ENCODE peak calls at places on chromosomes 2 and 18, in four cellular contexts. One of them, this sample, is unnamed.

GRCh38 chr2:172995323-172996244 is 80.1 kb upstream of the MAP3K20 start:
- DNase-seq in adipocyte: peak; percentile 92
- DNase-seq in psoas muscle: peak; percentile 19
- DNase-seq in HFF-Myc: peak; percentile 70
- DNase-seq in this sample: peak; percentile 33

GRCh38 chr2:26235089-26235488 is 9.3 kb downstream of the HADHA start:
- DNase-seq in adipocyte: no peak
- DNase-seq in psoas muscle: no peak
- DNase-seq in HFF-Myc: no peak
- DNase-seq in this sample: no peak

GRCh38 chr2:236162804-236163482 is 5.2 kb downstream of the GBX2 start:
- DNase-seq in adipocyte: no peak
- DNase-seq in psoas muscle: no peak
- DNase-seq in HFF-Myc: no peak
- DNase-seq in this sample: no peak

GRCh38 chr18:46484971-46485370 is 172.0 kb downstream of the LOXHD1 start:
- DNase-seq in adipocyte: no peak
- DNase-seq in psoas muscle: no peak
- DNase-seq in HFF-Myc: no peak
- DNase-seq in this sample: no peak

GRCh38 chr2:176094307-176094706 is 1.8 kb downstream of the HOXD13 start:
- DNase-seq in adipocyte: no peak
- DNase-seq in psoas muscle: no peak
- DNase-seq in HFF-Myc: no peak
- DNase-seq in this sample: no peak

GRCh38 chr18:48800877-48801727 is 149.7 kb downstream of the SMAD7 start:
- DNase-seq in adipocyte: no peak
- DNase-seq in psoas muscle: no peak
- DNase-seq in HFF-Myc: no peak
- DNase-seq in this sample: no peak

GRCh38 chr2:216170362-216170761 is 61.2 kb downstream of the XRCC5 start:
- DNase-seq in adipocyte: no peak
- DNase-seq in psoas muscle: no peak
- DNase-seq in HFF-Myc: no peak
- DNase-seq in this sample: no peak

GRCh38 chr2:192500550-192501200 is 305.9 kb upstream of the TMEFF2 start:
- DNase-seq in adipocyte: peak; percentile 89
- DNase-seq in psoas muscle: no peak
- DNase-seq in HFF-Myc: no peak
- DNase-seq in this sample: no peak

GRCh38 chr18:63105636-63106316 is 213.8 kb downstream of the BCL2 start:
- DNase-seq in adipocyte: no peak
- DNase-seq in psoas muscle: no peak
- DNase-seq in HFF-Myc: no peak
- DNase-seq in this sample: no peak

GRCh38 chr2:20015482-20016083 is 3.1 kb upstream of the MATN3 start:
- DNase-seq in adipocyte: peak; percentile 86
- DNase-seq in psoas muscle: no peak
- DNase-seq in HFF-Myc: peak; percentile 36
- DNase-seq in this sample: no peak

GRCh38 chr2:61978522-61978921 is 73.0 kb downstream of the COMMD1 start:
- DNase-seq in adipocyte: no peak
- DNase-seq in psoas muscle: no peak
- DNase-seq in HFF-Myc: no peak
- DNase-seq in this sample: no peak

GRCh38 chr18:22170421-22171262 is 1.3 kb downstream of the GATA6 start:
- DNase-seq in adipocyte: peak; percentile 86
- DNase-seq in psoas muscle: peak; percentile 49
- DNase-seq in HFF-Myc: no peak
- DNase-seq in this sample: peak; percentile 65

GRCh38 chr2:181396575-181397062 is 60.6 kb upstream of the ITGA4 start:
- DNase-seq in adipocyte: peak; percentile 54
- DNase-seq in psoas muscle: no peak
- DNase-seq in HFF-Myc: peak; percentile 73
- DNase-seq in this sample: no peak

GRCh38 chr18:77082316-77082715 is 50.3 kb downstream of the MBP start:
- DNase-seq in adipocyte: no peak
- DNase-seq in psoas muscle: no peak
- DNase-seq in HFF-Myc: no peak
- DNase-seq in this sample: no peak

GRCh38 chr2:11788725-11789124 is 42.3 kb downstream of the LPIN1 start:
- DNase-seq in adipocyte: no peak
- DNase-seq in psoas muscle: no peak
- DNase-seq in HFF-Myc: no peak
- DNase-seq in this sample: no peak

GRCh38 chr2:74915743-74916142 is 42.7 kb upstream of the POLE4 start:
- DNase-seq in adipocyte: no peak
- DNase-seq in psoas muscle: no peak
- DNase-seq in HFF-Myc: no peak
- DNase-seq in this sample: no peak

GRCh38 chr2:147845608-147846002 is 776 bp downstream of the ACVR2A start:
- DNase-seq in adipocyte: peak; percentile 44
- DNase-seq in psoas muscle: no peak
- DNase-seq in HFF-Myc: no peak
- DNase-seq in this sample: no peak

GRCh38 chr2:240461471-240462072 is 26.1 kb downstream of the GPC1 start:
- DNase-seq in adipocyte: no peak
- DNase-seq in psoas muscle: no peak
- DNase-seq in HFF-Myc: no peak
- DNase-seq in this sample: peak; percentile 28

GRCh38 chr2:14881663-14882327 is 249.3 kb downstream of the LRATD1 start:
- DNase-seq in adipocyte: no peak
- DNase-seq in psoas muscle: no peak
- DNase-seq in HFF-Myc: no peak
- DNase-seq in this sample: no peak

GRCh38 chr2:170690671-170691070 is 24.5 kb upstream of the SP5 start:
- DNase-seq in adipocyte: no peak
- DNase-seq in psoas muscle: no peak
- DNase-seq in HFF-Myc: no peak
- DNase-seq in this sample: no peak

GRCh38 chr2:64401501-64401880 is 52.5 kb upstream of the LGALSL start:
- DNase-seq in adipocyte: no peak
- DNase-seq in psoas muscle: no peak
- DNase-seq in HFF-Myc: no peak
- DNase-seq in this sample: no peak

GRCh38 chr2:67674668-67675067 is 277.5 kb downstream of the ETAA1 start:
- DNase-seq in adipocyte: no peak
- DNase-seq in psoas muscle: no peak
- DNase-seq in HFF-Myc: no peak
- DNase-seq in this sample: no peak

GRCh38 chr2:135585586-135585985 is 54.3 kb downstream of the R3HDM1 start:
- DNase-seq in adipocyte: peak; percentile 25
- DNase-seq in psoas muscle: no peak
- DNase-seq in HFF-Myc: no peak
- DNase-seq in this sample: no peak

GRCh38 chr2:207434288-207434687 is 95.5 kb upstream of the CREB1 start:
- DNase-seq in adipocyte: no peak
- DNase-seq in psoas muscle: no peak
- DNase-seq in HFF-Myc: no peak
- DNase-seq in this sample: no peak

GRCh38 chr2:171230176-171230575 is 69.5 kb upstream of the TLK1 start:
- DNase-seq in adipocyte: no peak
- DNase-seq in psoas muscle: no peak
- DNase-seq in HFF-Myc: no peak
- DNase-seq in this sample: no peak

DNA sequence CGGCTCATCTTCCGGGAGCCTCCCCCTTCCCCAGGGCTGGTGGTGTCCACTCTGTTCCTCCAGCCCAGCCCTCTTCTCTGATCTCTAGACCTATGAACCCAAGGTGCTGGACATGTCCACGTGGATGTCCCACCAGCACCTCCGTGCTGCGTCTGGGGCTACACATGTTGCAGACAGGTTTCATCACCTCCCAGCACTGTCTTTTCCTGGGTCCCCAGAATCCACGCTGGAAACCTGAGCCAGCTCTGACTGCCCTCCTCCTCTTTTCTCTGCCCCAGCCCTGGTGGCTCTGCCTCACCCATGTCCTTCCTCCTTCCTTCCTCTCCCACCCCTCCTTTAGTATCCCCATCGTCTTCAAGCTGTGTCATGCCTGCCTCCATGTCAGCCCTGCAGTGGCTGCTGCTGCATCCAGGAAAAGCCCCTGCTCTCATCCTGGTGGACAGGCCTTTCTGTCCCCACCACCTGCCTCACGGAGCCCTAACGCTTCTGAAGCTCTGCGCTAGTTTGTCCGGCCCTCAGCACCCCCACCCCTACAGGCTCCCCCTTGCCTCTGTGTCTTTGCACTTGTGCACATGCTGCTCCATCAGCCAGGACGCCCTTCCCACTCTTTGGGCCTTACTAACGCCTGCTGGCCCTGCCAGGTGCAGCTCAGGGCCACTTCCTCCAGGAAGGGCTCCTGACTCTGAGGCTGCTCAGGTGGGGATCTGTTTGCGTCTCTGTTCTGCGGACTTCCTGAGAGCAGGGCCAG is 105.9 kb downstream of the DYSF start:
- DNase-seq in adipocyte: no peak
- DNase-seq in psoas muscle: no peak
- DNase-seq in HFF-Myc: no peak
- DNase-seq in this sample: no peak
- H3K4me3 ChIP-seq in adipocyte: no peak overlapping the region
- H3K4me3 ChIP-seq in psoas muscle: no peak overlapping the region
- H3K4me3 ChIP-seq in HFF-Myc: no peak overlapping the region
- H3K4me3 ChIP-seq in this sample: no peak overlapping the region

GRCh38 chr2:46074501-46074900 is 222.7 kb upstream of the EPAS1 start:
- DNase-seq in adipocyte: no peak
- DNase-seq in psoas muscle: no peak
- DNase-seq in HFF-Myc: no peak
- DNase-seq in this sample: no peak
- H3K4me3 ChIP-seq in adipocyte: no peak overlapping the region
- H3K4me3 ChIP-seq in psoas muscle: no peak overlapping the region
- H3K4me3 ChIP-seq in HFF-Myc: no peak overlapping the region
- H3K4me3 ChIP-seq in this sample: no peak overlapping the region

DNA sequence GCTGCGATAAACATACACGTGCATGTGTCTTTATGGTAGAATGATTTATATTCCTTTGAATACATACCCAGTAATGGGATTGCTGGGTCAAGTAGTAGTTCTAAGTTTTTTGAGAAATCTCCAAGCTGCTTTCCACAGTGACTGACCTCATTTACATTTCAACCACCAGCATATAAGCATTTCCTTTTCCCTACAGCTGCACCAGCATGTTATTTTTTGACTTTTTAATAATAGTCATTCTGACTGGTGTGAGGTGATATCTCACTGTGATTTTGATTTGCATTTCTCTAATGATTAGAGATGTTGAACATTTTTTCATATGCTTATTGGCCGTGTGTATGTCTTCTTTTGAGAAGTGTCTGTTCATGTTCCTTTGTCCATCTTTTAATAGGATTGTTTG is 22.8 kb downstream of the GALNT1 start:
- DNase-seq in adipocyte: no peak
- DNase-seq in psoas muscle: no peak
- DNase-seq in HFF-Myc: no peak
- DNase-seq in this sample: no peak
- H3K4me3 ChIP-seq in adipocyte: no peak overlapping the region
- H3K4me3 ChIP-seq in psoas muscle: no peak overlapping the region
- H3K4me3 ChIP-seq in HFF-Myc: no peak overlapping the region
- H3K4me3 ChIP-seq in this sample: no peak overlapping the region

DNA sequence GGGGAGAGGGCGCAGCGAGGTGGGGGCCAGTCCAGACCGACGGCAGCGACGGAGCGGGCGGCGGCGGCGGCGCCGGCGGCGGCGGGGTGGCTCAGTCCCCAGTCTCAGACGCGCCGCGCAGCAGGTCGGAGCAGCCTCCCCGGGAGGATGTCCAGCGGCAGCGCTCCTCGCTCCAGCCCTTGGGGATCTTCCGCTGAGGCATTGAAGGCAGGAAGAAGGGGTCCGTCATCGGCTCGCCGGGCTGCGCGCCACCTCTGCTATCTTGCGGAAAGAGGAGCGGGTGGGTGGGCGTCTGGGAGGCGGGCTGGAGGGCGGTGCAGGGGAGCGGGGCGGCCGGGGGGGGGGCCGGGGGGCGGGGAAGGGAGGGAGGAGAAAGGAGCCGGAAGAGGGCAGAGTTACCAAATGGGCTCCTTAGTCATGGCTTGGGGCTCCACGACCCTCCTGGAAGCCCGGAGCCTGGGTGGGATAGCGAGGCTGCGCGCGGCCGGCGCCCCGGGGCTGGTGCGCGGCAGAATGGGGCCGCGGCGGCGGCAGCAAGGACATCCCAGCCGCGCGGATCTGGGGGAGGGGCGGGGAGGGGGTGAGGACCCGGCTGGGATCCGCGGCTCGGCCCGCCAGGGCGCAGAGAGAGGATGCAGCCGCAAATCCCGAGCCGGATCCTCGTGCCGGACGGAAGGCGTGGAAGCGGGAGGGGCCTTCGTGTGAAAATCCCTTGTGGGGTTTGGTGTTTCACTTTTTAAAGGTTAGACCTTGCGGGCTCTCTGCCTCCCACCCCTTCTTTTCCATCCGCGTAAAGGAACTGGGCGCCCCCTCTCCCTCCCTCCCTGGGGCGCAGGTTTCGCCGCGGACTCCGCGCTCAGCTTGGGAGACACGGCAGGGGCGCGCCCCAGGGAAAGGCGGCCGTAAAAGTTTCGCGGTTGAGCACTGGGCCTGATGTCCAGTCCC is at the start of gene NETO1:
- DNase-seq in adipocyte: peak; percentile 64
- DNase-seq in psoas muscle: no peak
- DNase-seq in HFF-Myc: no peak
- DNase-seq in this sample: no peak
- H3K4me3 ChIP-seq in adipocyte: no peak within 1 kb of the TSS
- H3K4me3 ChIP-seq in psoas muscle: peak within 1 kb of the TSS; percentile 28
- H3K4me3 ChIP-seq in HFF-Myc: peak within 1 kb of the TSS; percentile 58
- H3K4me3 ChIP-seq in this sample: no peak within 1 kb of the TSS

DNA sequence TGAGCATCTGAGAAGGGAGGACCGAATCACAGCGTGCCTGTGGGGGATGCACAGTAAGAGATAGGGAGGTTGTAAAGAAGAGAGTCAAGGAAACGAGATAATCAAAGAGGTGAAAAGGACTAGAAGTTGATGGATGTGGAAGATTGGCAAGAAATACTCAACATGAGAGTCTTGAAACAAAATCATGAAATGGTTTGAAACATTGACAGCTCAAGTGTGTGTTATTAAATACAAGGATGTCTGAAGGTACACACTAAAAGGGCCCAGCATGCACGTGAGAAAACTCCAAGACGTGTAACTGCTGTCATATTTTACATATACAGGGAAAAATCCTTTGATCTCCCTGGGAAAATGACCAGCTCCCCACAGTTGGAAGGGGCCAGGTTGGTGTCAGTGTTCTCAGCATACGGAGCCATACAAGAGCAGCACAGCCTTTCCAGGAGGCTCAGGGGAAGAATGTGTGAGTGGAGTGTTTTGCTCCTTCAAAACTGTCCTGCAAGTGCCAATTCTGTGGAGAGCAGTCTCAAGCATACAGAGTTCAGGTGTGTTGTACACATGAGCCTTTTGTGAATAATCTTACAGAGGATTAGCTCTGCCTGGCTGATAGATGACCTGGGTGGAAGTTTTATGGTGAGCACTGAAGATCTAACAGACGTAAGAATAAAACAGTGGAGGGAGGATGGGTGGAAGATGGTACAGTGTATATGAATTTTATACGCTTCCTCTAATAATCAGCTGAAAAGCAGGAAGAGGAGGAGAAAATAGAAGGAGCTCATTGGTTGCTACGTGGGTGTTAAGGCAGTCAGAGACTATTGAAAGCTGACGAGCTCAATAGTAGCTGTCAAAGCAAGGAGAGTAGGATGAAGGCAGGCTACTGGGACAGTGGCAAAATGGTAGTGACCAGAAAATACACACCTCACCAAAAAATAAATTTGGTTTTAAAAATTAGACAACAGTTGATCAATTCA is 126.8 kb downstream of the ATP9B start:
- DNase-seq in adipocyte: no peak
- DNase-seq in psoas muscle: no peak
- DNase-seq in HFF-Myc: no peak
- DNase-seq in this sample: no peak
- H3K4me3 ChIP-seq in adipocyte: no peak overlapping the region
- H3K4me3 ChIP-seq in psoas muscle: no peak overlapping the region
- H3K4me3 ChIP-seq in HFF-Myc: no peak overlapping the region
- H3K4me3 ChIP-seq in this sample: no peak overlapping the region

This sample was measured in mucosa of descending colon.